ENCODE peak calls at places on chromosomes 6 and 20, in four cellular contexts. H, F, T and G are unnamed samples.

GRCh38 chr6:52929321-52930164 is 20.0 kb upstream of the GSTA3 start:
- DNase-seq in H (no peak), F (peak), T (peak), G (peak)

GRCh38 chr6:44622555-44622954 is 235.0 kb downstream of the CDC5L start:
- DNase-seq in H (no peak), F (no peak), T (no peak), G (no peak)

GRCh38 chr6:108897371-108897770 is 49.1 kb downstream of the ARMC2 start:
- DNase-seq in H (no peak), F (no peak), T (peak), G (no peak)

GRCh38 chr20:38210741-38211140 is 45.7 kb upstream of the TGM2 start:
- DNase-seq in H (no peak), F (no peak), T (no peak), G (no peak)

GRCh38 chr6:105077592-105078463 is 102.0 kb downstream of the POPDC3 start:
- DNase-seq in H (peak), F (peak), T (peak), G (peak)

GRCh38 chr6:45305546-45305945 is 22.6 kb upstream of the RUNX2 start:
- DNase-seq in H (no peak), F (no peak), T (no peak), G (no peak)

GRCh38 chr6:43993881-43994523 is 133.2 kb downstream of the MRPL14 start:
- DNase-seq in H (no peak), F (no peak), T (no peak), G (no peak)

GRCh38 chr6:142835787-142836186 is 109.2 kb downstream of the HIVEP2 start:
- DNase-seq in H (no peak), F (no peak), T (no peak), G (no peak)

GRCh38 chr6:15400572-15401004 is 154.7 kb downstream of the JARID2 start:
- DNase-seq in H (no peak), F (no peak), T (no peak), G (no peak)

GRCh38 chr6:38150681-38151296 is 331.3 kb downstream of the ZFAND3 start:
- DNase-seq in H (no peak), F (no peak), T (no peak), G (no peak)